ENCODE peak calls at places on chromosomes 11 and 22, in eight cellular contexts. Y is CD8-positive, alpha-beta T cell; K is CD4-positive, alpha-beta T cell; P is IMR-90; L is body of pancreas; U is bronchial epithelial cell; R is AG04450; M is WERI-Rb-1. Z is an unnamed sample.

GRCh38 chr11:62217191-62217748 is 8.8 kb downstream of the SCGB2A1 start:
- DNase-seq in P (no peak), Y (no peak), R (no peak), K (no peak), M (no peak), U (no peak), L (no peak), Z (no peak)

GRCh38 chr22:36332623-36333331 is 55.0 kb downstream of the MYH9 start:
- DNase-seq in P (peak; percentile 83), R (no peak), K (peak; percentile 51), Y (peak; percentile 63), L (peak; percentile 48), M (no peak), U (peak; percentile 96), Z (no peak)

GRCh38 chr22:32311551-32312071 is 46.1 kb upstream of the RFPL3 start:
- DNase-seq in L (no peak), Y (peak; percentile 3), P (no peak), M (no peak), R (no peak), U (no peak), K (no peak), Z (no peak)

GRCh38 chr11:2123628-2123960 is 15.6 kb downstream of the IGF2 start:
- DNase-seq in U (no peak), R (no peak), Y (no peak), M (no peak), L (no peak), P (no peak), K (no peak), Z (no peak)

GRCh38 chr22:25404923-25405853 is 159.3 kb upstream of the GRK3 start:
- DNase-seq in P (peak; percentile 73), L (peak; percentile 79), Y (peak; percentile 64), R (no peak), K (peak; percentile 37), U (peak; percentile 26), M (peak; percentile 80), Z (no peak)

GRCh38 chr11:27451528-27451927 is 21.1 kb downstream of the LGR4 start:
- DNase-seq in R (no peak), K (no peak), Y (no peak), P (no peak), U (no peak), M (no peak), L (no peak), Z (no peak)

GRCh38 chr11:73729594-73730206 is 31.2 kb downstream of the RAB6A start:
- DNase-seq in L (no peak), R (no peak), Y (no peak), K (no peak), P (no peak), M (peak; percentile 49), U (no peak), Z (no peak)

GRCh38 chr22:19039796-19040580 is 82.2 kb downstream of the DGCR2 start:
- DNase-seq in R (no peak), M (no peak), K (no peak), Y (no peak), U (no peak), P (no peak), L (no peak), Z (no peak)

GRCh38 chr11:68130121-68130520 is 8.9 kb upstream of the CHKA start:
- DNase-seq in Y (no peak), U (no peak), K (no peak), P (no peak), L (no peak), M (no peak), R (no peak), Z (no peak)

GRCh38 chr11:76806608-76807205 is 23.6 kb downstream of the TSKU start:
- DNase-seq in R (no peak), M (no peak), P (no peak), U (no peak), K (no peak), Y (no peak), L (no peak), Z (no peak)

GRCh38 chr11:109350091-109350490 is 71.9 kb upstream of the C11orf87 start:
- DNase-seq in M (no peak), L (no peak), Y (no peak), K (no peak), R (no peak), U (peak; percentile 35), P (no peak), Z (no peak)
- H3K27me3 ChIP-seq in M (no peaks in the 10 kb centered on the region), L (no peaks in the 10 kb centered on the region), Y (no peaks in the 10 kb centered on the region), K (no peaks in the 10 kb centered on the region), R (no peaks in the 10 kb centered on the region), U (no peaks in the 10 kb centered on the region), P (no peaks in the 10 kb centered on the region), Z (no peaks in the 10 kb centered on the region)

DNA sequence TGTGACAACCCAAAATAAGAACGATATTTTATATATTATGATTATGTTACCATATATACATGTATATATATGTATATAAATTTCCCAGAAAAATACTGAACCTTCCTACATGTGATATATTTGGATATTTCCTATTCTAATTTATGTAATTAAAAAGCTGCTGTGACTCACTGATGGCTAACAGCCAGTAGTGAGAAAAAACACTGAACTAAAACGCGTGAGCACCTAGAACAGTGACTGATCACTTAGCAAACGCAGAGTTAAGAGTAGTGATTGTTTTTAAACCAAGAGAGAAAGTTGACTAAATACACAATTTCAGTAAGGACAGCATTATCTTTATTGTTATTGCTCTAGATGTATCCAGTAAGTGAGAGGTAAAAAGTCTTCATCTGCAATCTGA is 213.8 kb downstream of the TMEM135 start:
- DNase-seq in M (no peak), L (no peak), K (no peak), R (no peak), U (peak; percentile 47), Y (no peak), P (peak; percentile 13), Z (no peak)
- TF ChIP-seq CTCF in M (no peak), L (no peak), K (no peak), R (no peak), U (no peak), Y (no peak), P (no peak), Z (no peak)

GRCh38 chr22:29476116-29476515 is 3.9 kb upstream of the NEFH start:
- DNase-seq in P (no peak), K (no peak), Y (no peak), R (no peak), M (no peak), L (no peak), U (no peak), Z (no peak)
- H3K27me3 ChIP-seq in P (peaks cover 63% of the 10 kb centered on the region), K (peaks cover 30% of the 10 kb centered on the region), Y (no peaks in the 10 kb centered on the region), R (peaks cover 44% of the 10 kb centered on the region), M (no peaks in the 10 kb centered on the region), L (peaks cover 7% of the 10 kb centered on the region), U (peaks cover 27% of the 10 kb centered on the region), Z (peaks cover 5% of the 10 kb centered on the region)

DNA sequence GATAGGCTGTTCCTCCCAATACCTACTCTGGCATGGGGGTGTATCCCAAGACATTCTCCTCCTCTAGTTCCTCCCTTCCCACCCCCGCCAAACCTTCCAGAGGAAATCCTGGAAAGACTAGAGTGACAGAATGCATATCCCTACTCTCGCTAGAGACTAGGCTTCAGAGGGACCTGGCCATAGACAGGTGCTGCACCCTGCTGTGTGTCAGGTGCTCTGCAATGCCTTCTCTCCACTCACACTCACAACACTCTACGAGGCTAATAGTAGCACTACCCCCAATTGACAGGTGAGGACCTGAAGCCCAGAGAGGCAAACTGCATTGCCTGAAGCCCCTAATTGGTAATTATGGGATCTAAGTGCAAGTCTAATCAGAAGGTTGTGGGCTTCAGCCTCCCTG is 46.2 kb upstream of the LMO1 start:
- DNase-seq in M (peak; percentile 79), U (peak; percentile 41), R (no peak), P (no peak), L (peak; percentile 23), K (no peak), Y (no peak), Z (no peak)
- TF ChIP-seq CTCF in M (peak; percentile 93), U (peak; percentile 79), R (no peak), P (no peak), L (peak; percentile 61), K (no peak), Y (no peak), Z (no peak)

GRCh38 chr11:115385211-115385610 is 119.0 kb downstream of the CADM1 start:
- DNase-seq in Y (no peak), P (peak; percentile 47), U (no peak), K (no peak), M (no peak), R (no peak), L (no peak), Z (no peak)
- H3K27me3 ChIP-seq in Y (no peaks in the 10 kb centered on the region), P (no peaks in the 10 kb centered on the region), U (no peaks in the 10 kb centered on the region), K (peaks cover 4% of the 10 kb centered on the region), M (no peaks in the 10 kb centered on the region), R (no peaks in the 10 kb centered on the region), L (no peaks in the 10 kb centered on the region), Z (no peaks in the 10 kb centered on the region)